ENCODE peak calls at places on chromosome 16, in ten cellular contexts. B, Q, H, U, Z, S, I, W, F and V are unnamed samples. For H3K4me1, the result is how much of the 10 kb centered on the place peaks cover.

GRCh38 chr16:88651276-88651988 is 579 bp upstream of the CYBA start:
- DNase-seq in B (peak), Q (no peak), H (no peak), U (no peak), Z (peak), S (peak), I (no peak), W (no peak), F (no peak), V (no peak)

GRCh38 chr16:23728112-23728477 is 15.1 kb upstream of the ERN2 start:
- DNase-seq in B (no peak), Q (no peak), H (no peak), U (no peak), Z (no peak), S (no peak), I (no peak), W (no peak), F (no peak), V (no peak)

GRCh38 chr16:82037666-82038065 is 2.6 kb downstream of the HSD17B2 start:
- DNase-seq in B (no peak), Q (no peak), H (no peak), U (no peak), Z (no peak), S (no peak), I (no peak), W (no peak), F (no peak), V (no peak)

GRCh38 chr16:17063156-17063555 is 407.6 kb downstream of the XYLT1 start:
- DNase-seq in B (no peak), Q (no peak), H (no peak), U (no peak), Z (no peak), S (no peak), I (no peak), W (no peak), F (no peak), V (no peak)

GRCh38 chr16:69145658-69146057 is 13.2 kb downstream of the UTP4 start:
- DNase-seq in B (no peak), Q (peak), H (peak), U (peak), Z (no peak), S (peak), I (no peak), W (no peak), F (no peak), V (no peak)

GRCh38 chr16:6144441-6144840 is 1046.8 kb upstream of the EEF2KMT start:
- DNase-seq in B (no peak), Q (no peak), H (no peak), U (no peak), Z (no peak), S (no peak), I (no peak), W (no peak), F (no peak), V (no peak)

GRCh38 chr16:1220841-1221627 is 4.0 kb downstream of the TPSG1 start:
- DNase-seq in B (no peak), Q (no peak), H (no peak), U (no peak), Z (no peak), S (no peak), I (no peak), W (no peak), F (no peak), V (no peak)

GRCh38 chr16:53911506-53911905 is 207.6 kb downstream of the FTO start:
- DNase-seq in B (no peak), Q (no peak), H (no peak), U (no peak), Z (no peak), S (no peak), I (no peak), W (no peak), F (no peak), V (no peak)

GRCh38 chr16:22161999-22162657 is at the start of gene SDR42E2:
- DNase-seq in B (no peak), Q (no peak), H (no peak), U (peak), Z (peak), S (no peak), I (no peak), W (peak), F (no peak), V (no peak)

GRCh38 chr16:73113326-73113720 is 65.4 kb upstream of the ZFHX3 start:
- DNase-seq in B (no peak), Q (peak), H (peak), U (no peak), Z (no peak), S (peak), I (no peak), W (peak), F (no peak), V (no peak)

GRCh38 chr16:15509593-15510520 is 75.5 kb downstream of the BMERB1 start:
- DNase-seq in B (peak), Q (peak), H (peak), U (no peak), Z (no peak), S (no peak), I (no peak), W (no peak), F (no peak), V (peak)
- H3K27ac ChIP-seq in B (peak), Q (peak), H (no peak), U (no peak), Z (no peak), S (no peak), I (no peak), W (no peak), F (peak), V (no peak)

GRCh38 chr16:29809850-29810698 is 1.9 kb upstream of the PRRT2 start:
- DNase-seq in B (no peak), Q (no peak), H (peak), U (peak), Z (no peak), S (peak), I (no peak), W (no peak), F (no peak), V (no peak)
- H3K4me3 ChIP-seq in B (no peak), Q (peak), H (peak), U (no peak), Z (no peak), S (no peak), I (no peak), W (no peak), F (no peak), V (no peak)

GRCh38 chr16:28195859-28196258 is 15.9 kb downstream of the XPO6 start:
- DNase-seq in B (no peak), Q (no peak), H (no peak), U (no peak), Z (no peak), S (no peak), I (no peak), W (no peak), F (no peak), V (no peak)
- H3K4me1 ChIP-seq in B (under half), Q (under half), H (under half), U (under half), Z (under half), S (under half), I (under half), W (under half), F (under half), V (under half)

GRCh38 chr16:66085651-66086050 is 280.8 kb upstream of the CDH5 start:
- DNase-seq in B (no peak), Q (no peak), H (no peak), U (no peak), Z (no peak), S (no peak), I (no peak), W (no peak), F (no peak), V (no peak)

GRCh38 chr16:66087308-66087707 is 279.2 kb upstream of the CDH5 start:
- DNase-seq in B (no peak), Q (no peak), H (no peak), U (no peak), Z (no peak), S (no peak), I (no peak), W (no peak), F (no peak), V (no peak)

GRCh38 chr16:66082424-66082823 is 284.1 kb upstream of the CDH5 start:
- DNase-seq in B (no peak), Q (no peak), H (no peak), U (no peak), Z (no peak), S (no peak), I (no peak), W (no peak), F (no peak), V (no peak)

GRCh38 chr16:66081967-66082366 is 284.5 kb upstream of the CDH5 start:
- DNase-seq in B (peak), Q (peak), H (peak), U (no peak), Z (no peak), S (no peak), I (no peak), W (peak), F (no peak), V (peak)

GRCh38 chr16:66084306-66084705 is 282.2 kb upstream of the CDH5 start:
- DNase-seq in B (no peak), Q (peak), H (peak), U (no peak), Z (no peak), S (no peak), I (no peak), W (no peak), F (no peak), V (no peak)
- H3K27ac ChIP-seq in B (no peak), Q (no peak), H (no peak), U (no peak), Z (no peak), S (no peak), I (no peak), W (no peak), F (no peak), V (no peak)

GRCh38 chr16:85629326-85629725 is 16.2 kb downstream of the GSE1 start:
- DNase-seq in B (no peak), Q (no peak), H (no peak), U (no peak), Z (no peak), S (peak), I (no peak), W (no peak), F (no peak), V (no peak)

GRCh38 chr16:85627102-85627834 is 14.1 kb downstream of the GSE1 start:
- DNase-seq in B (no peak), Q (no peak), H (no peak), U (no peak), Z (no peak), S (no peak), I (no peak), W (no peak), F (no peak), V (no peak)

GRCh38 chr16:85629853-85630252 is 16.7 kb downstream of the GSE1 start:
- DNase-seq in B (no peak), Q (no peak), H (no peak), U (no peak), Z (no peak), S (no peak), I (no peak), W (no peak), F (no peak), V (no peak)

GRCh38 chr16:85627835-85628556 is 14.9 kb downstream of the GSE1 start:
- DNase-seq in B (no peak), Q (no peak), H (no peak), U (no peak), Z (no peak), S (no peak), I (no peak), W (no peak), F (no peak), V (no peak)

DNA sequence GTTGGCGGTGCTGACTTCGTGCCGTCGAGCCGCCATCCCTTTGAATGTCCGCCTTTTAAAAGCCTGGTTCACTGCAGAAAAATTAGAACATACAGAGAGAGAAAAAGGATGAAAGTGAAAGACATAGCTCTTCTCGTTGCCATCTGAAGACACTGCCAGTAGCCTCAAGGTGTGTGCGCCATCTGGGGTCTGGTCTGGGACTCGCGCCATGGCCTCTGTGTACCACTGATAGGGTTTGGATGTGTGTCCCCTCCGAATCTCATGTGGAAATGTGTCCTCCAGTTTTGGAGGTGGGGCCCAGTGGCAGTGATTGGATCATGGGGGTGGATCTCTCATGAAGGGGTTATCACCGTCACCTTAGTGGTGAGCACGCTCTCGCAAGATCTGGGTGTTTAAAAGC is 15.5 kb downstream of the GSE1 start:
- DNase-seq in B (no peak), Q (no peak), H (no peak), U (no peak), Z (no peak), S (no peak), I (no peak), W (no peak), F (no peak), V (no peak)
- H3K4me3 ChIP-seq in B (no peak), Q (no peak), H (no peak), U (no peak), Z (no peak), S (no peak), I (no peak), W (no peak), F (no peak), V (no peak)

GRCh38 chr16:85576944-85577343 is 36.2 kb upstream of the GSE1 start:
- DNase-seq in B (no peak), Q (no peak), H (no peak), U (no peak), Z (no peak), S (no peak), I (no peak), W (no peak), F (no peak), V (no peak)
- H3K4me1 ChIP-seq in B (under half), Q (under half), H (under half), U (under half), Z (under half), S (under half), I (half or more), W (under half), F (under half), V (under half)

GRCh38 chr16:84029297-84030096 is 13.1 kb downstream of the SLC38A8 start:
- DNase-seq in B (no peak), Q (no peak), H (no peak), U (no peak), Z (no peak), S (peak), I (no peak), W (no peak), F (no peak), V (no peak)

GRCh38 chr16:84034516-84034915 is 8.1 kb downstream of the SLC38A8 start:
- DNase-seq in B (no peak), Q (no peak), H (no peak), U (no peak), Z (no peak), S (no peak), I (no peak), W (no peak), F (no peak), V (no peak)

GRCh38 chr16:84033251-84034195 is 9.1 kb downstream of the SLC38A8 start:
- DNase-seq in B (no peak), Q (no peak), H (no peak), U (no peak), Z (no peak), S (no peak), I (no peak), W (no peak), F (no peak), V (no peak)

GRCh38 chr16:84031556-84031955 is 11.0 kb downstream of the SLC38A8 start:
- DNase-seq in B (no peak), Q (no peak), H (no peak), U (no peak), Z (no peak), S (no peak), I (no peak), W (no peak), F (no peak), V (no peak)

DNA sequence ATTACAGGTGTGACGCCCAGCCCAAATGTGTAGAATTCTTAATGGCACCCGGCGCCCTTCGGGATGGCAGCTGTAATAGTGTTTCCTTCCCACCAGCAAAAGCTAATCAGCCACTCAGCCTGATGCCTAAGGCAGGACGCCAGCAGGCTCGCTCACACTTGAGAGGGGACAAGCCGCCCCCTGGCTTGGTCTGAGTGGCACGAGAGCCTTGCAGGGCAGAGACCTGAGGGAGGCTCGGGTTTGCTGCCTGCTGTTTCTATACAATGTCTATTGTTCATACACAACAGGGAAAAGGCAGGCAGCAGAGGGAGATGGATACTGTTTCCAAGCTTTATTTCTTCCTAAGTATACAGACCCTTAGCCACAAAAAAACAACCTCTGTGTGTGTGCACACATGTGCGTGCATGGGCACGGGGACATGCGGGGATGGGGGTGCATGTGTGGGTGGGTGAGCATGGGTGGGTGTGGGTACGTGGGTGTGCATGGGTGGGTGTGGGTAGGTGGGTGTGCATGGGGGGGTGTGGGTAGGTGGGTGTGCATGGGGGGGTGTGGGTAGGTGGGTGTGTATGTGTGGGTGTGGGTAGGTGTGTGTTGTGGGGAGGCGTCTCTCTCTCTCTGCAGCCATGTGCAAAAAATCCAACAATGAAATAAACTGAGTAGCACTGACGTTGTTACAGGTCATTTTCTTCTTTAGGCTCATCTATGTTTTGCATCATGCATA is 10.0 kb downstream of the SLC38A8 start:
- DNase-seq in B (no peak), Q (no peak), H (no peak), U (no peak), Z (no peak), S (no peak), I (no peak), W (no peak), F (no peak), V (no peak)
- H3K27ac ChIP-seq in B (no peak), Q (no peak), H (no peak), U (no peak), Z (no peak), S (no peak), I (no peak), W (no peak), F (no peak), V (no peak)

GRCh38 chr16:9070295-9070694 is 21.1 kb upstream of the HAPSTR1 start:
- DNase-seq in B (no peak), Q (no peak), H (no peak), U (no peak), Z (no peak), S (no peak), I (no peak), W (no peak), F (no peak), V (no peak)

GRCh38 chr16:9072806-9073341 is 18.6 kb upstream of the HAPSTR1 start:
- DNase-seq in B (no peak), Q (peak), H (peak), U (no peak), Z (no peak), S (no peak), I (no peak), W (peak), F (no peak), V (no peak)

GRCh38 chr16:9077001-9077809 is 14.2 kb upstream of the HAPSTR1 start:
- DNase-seq in B (peak), Q (peak), H (peak), U (no peak), Z (no peak), S (peak), I (no peak), W (peak), F (no peak), V (no peak)

GRCh38 chr16:9079430-9079812 is 12.0 kb upstream of the HAPSTR1 start:
- DNase-seq in B (no peak), Q (no peak), H (no peak), U (no peak), Z (no peak), S (no peak), I (no peak), W (no peak), F (no peak), V (no peak)

GRCh38 chr16:9075299-9076071 is 16.0 kb upstream of the HAPSTR1 start:
- DNase-seq in B (no peak), Q (no peak), H (no peak), U (no peak), Z (no peak), S (no peak), I (no peak), W (no peak), F (no peak), V (no peak)
- H3K4me3 ChIP-seq in B (no peak), Q (no peak), H (no peak), U (no peak), Z (no peak), S (no peak), I (no peak), W (no peak), F (no peak), V (no peak)

DNA sequence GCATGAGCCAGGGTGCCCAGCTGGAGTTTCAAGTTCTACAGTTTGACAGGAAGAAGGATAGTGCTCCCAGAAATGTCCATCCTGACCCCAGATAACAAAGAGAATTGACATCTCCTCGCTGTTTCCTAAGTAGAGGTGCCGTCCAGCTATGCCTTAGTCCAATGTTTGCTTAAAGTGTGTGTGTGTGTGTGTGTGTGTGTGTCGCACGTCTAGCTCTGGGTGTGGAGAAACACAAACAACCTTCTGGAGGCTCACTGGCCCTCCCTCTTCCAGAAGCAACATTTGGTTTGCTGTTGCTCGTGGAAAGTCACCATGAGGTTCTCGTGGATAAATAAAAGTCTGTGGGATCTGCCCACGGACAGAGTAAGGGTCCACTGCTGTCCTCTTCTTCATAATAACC is 22.1 kb downstream of the EMP2 start:
- DNase-seq in B (no peak), Q (no peak), H (no peak), U (no peak), Z (no peak), S (no peak), I (no peak), W (no peak), F (no peak), V (no peak)
- H3K4me1 ChIP-seq in B (under half), Q (under half), H (under half), U (under half), Z (under half), S (under half), I (half or more), W (under half), F (under half), V (under half)